ENCODE peak calls at places on chromosomes 16 and 17, in six cellular contexts. Q is H1, P is K562, V is GM12878, L is SK-N-SH, U is HepG2. C is an unnamed sample.

GRCh38 chr17:83057793-83058477 is 21.5 kb upstream of the METRNL start:
- DNase-seq in V (no peak), Q (no peak), U (no peak), L (peak), P (no peak), C (no peak)

GRCh38 chr17:50115744-50116143 is 14.2 kb downstream of the SAMD14 start:
- DNase-seq in L (no peak), Q (no peak), V (no peak), U (no peak), P (no peak), C (no peak)

GRCh38 chr17:73365934-73366623 is 54.3 kb upstream of the CDC42EP4 start:
- DNase-seq in L (no peak), P (peak), Q (no peak), V (no peak), U (no peak), C (no peak)

GRCh38 chr16:67179421-67180080 is 4.2 kb downstream of the MATCAP1 start:
- DNase-seq in Q (no peak), V (no peak), L (no peak), U (no peak), P (no peak), C (peak)

GRCh38 chr16:46632778-46633733 is 11.9 kb upstream of the SHCBP1 start:
- DNase-seq in L (no peak), V (no peak), P (no peak), Q (peak), U (peak), C (no peak)

GRCh38 chr17:3794890-3795757 is 5.9 kb downstream of the ITGAE start:
- DNase-seq in V (no peak), Q (no peak), L (no peak), U (peak), P (no peak), C (peak)

GRCh38 chr17:76783146-76783545 is 45.2 kb downstream of the MFSD11 start:
- DNase-seq in U (no peak), Q (no peak), L (no peak), V (peak), P (no peak), C (no peak)

GRCh38 chr16:51577621-51578303 is 426.7 kb upstream of the SALL1 start:
- DNase-seq in P (no peak), L (no peak), U (no peak), Q (peak), V (peak), C (no peak)

GRCh38 chr16:4011940-4012629 is 104.2 kb downstream of the ADCY9 start:
- DNase-seq in P (no peak), L (no peak), U (peak), Q (no peak), V (no peak), C (no peak)

GRCh38 chr16:85391175-85391707 is 221.9 kb upstream of the GSE1 start:
- DNase-seq in U (no peak), V (no peak), P (no peak), L (no peak), Q (no peak), C (no peak)

GRCh38 chr17:36124879-36125824 is 21.5 kb downstream of the CCL4 start:
- DNase-seq in L (no peak), Q (no peak), P (peak), V (no peak), U (no peak), C (peak)

GRCh38 chr17:59275618-59276017 is 55.3 kb downstream of the GDPD1 start:
- DNase-seq in P (no peak), L (peak), Q (no peak), V (no peak), U (no peak), C (no peak)

GRCh38 chr16:69567031-69567680 is 1.4 kb downstream of the NFAT5 start:
- DNase-seq in Q (no peak), U (peak), V (no peak), L (peak), P (peak), C (no peak)

GRCh38 chr16:74465851-74466685 is 44.8 kb upstream of the CLEC18B start:
- DNase-seq in P (no peak), Q (no peak), U (no peak), V (no peak), L (no peak), C (no peak)

GRCh38 chr16:73176577-73177013 is 128.7 kb upstream of the ZFHX3 start:
- DNase-seq in P (no peak), Q (no peak), U (peak), L (no peak), V (no peak), C (peak)

GRCh38 chr17:68511671-68512246 is 471 bp upstream of the PRKAR1A start:
- DNase-seq in V (no peak), L (peak), Q (peak), U (peak), P (peak), C (peak)

GRCh38 chr17:77125432-77125901 is 15.3 kb upstream of the SEC14L1 start:
- DNase-seq in V (no peak), L (no peak), Q (no peak), P (no peak), U (peak), C (peak)

GRCh38 chr16:60123387-60124023 is 1389.4 kb upstream of the GOT2 start:
- DNase-seq in V (no peak), U (no peak), Q (no peak), L (no peak), P (no peak), C (no peak)

GRCh38 chr16:51167170-51167710 is 16.2 kb upstream of the SALL1 start:
- DNase-seq in U (no peak), L (no peak), V (no peak), P (no peak), Q (no peak), C (no peak)

GRCh38 chr17:28811594-28812135 is 30.9 kb downstream of the FAM222B start:
- DNase-seq in L (peak), U (peak), P (peak), V (no peak), Q (no peak), C (peak)
- TF ChIP-seq CHD2 in L (no peak), U (no peak), P (no peak), V (no peak), Q (no peak), C (no peak)

GRCh38 chr16:88312732-88313131 is 70.0 kb upstream of the ZNF469 start:
- DNase-seq in U (peak), P (no peak), L (no peak), V (no peak), Q (no peak), C (no peak)
- TF ChIP-seq CHD2 in U (no peak), P (no peak), L (no peak), V (no peak), Q (no peak), C (no peak)

GRCh38 chr16:88511060-88511459 is 58.0 kb downstream of the ZFPM1 start:
- DNase-seq in P (no peak), L (no peak), V (no peak), U (no peak), Q (no peak), C (no peak)
- TF ChIP-seq CHD2 in P (no peak), L (no peak), V (no peak), U (no peak), Q (no peak), C (no peak)

GRCh38 chr16:27436921-27437650 is 35.1 kb downstream of the IL21R start:
- DNase-seq in P (no peak), L (peak), V (no peak), U (no peak), Q (no peak), C (no peak)
- TF ChIP-seq CHD2 in P (no peak), L (no peak), V (no peak), U (no peak), Q (no peak), C (no peak)

GRCh38 chr17:1878419-1879121 is 48.8 kb downstream of the RPA1 start:
- DNase-seq in U (no peak), V (no peak), P (no peak), Q (no peak), L (no peak), C (no peak)

GRCh38 chr17:1883536-1883935 is 53.7 kb downstream of the RPA1 start:
- DNase-seq in V (no peak), P (no peak), L (no peak), U (no peak), Q (no peak), C (no peak)

GRCh38 chr17:1888741-1889140 is 58.9 kb downstream of the RPA1 start:
- DNase-seq in P (no peak), Q (no peak), L (no peak), V (no peak), U (no peak), C (no peak)

GRCh38 chr17:1880851-1881630 is 51.2 kb downstream of the RPA1 start:
- DNase-seq in V (no peak), U (no peak), L (no peak), Q (no peak), P (no peak), C (no peak)

DNA sequence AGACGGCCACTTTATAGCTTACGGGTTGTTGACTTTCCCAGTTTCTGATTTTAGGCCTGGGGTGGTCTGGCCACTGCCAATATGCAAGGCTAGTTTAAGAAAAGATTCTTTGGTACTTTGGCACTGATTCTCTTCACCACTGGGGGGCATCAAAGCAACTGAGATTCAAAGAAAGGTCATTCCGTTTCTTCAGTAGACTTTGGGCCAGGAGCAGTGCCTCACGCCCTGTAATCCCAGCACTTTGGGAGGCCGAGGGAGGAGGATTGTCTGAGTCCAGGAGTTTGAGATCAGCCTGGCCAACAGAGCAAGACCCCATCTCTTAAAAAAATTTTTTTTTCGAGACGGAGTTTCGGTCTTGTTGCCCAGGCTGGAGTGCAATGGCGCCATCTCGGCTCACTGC is 53.0 kb downstream of the RPA1 start:
- DNase-seq in V (no peak), P (peak), U (peak), Q (no peak), L (peak), C (peak)
- TF ChIP-seq CHD2 in V (no peak), P (no peak), U (no peak), Q (no peak), L (no peak), C (no peak)